ENCODE peak calls at places on chromosomes 7 and 10, in five cellular contexts. One of them, this sample, is unnamed.

GRCh38 chr7:91330378-91331295 is 66.4 kb downstream of the FZD1 start:
- DNase-seq in ureter: no peak
- DNase-seq in NAMALWA: no peak
- DNase-seq in activated T-cell treated with anti-CD3 and anti-CD28 coated beads for 24 hours: no peak
- DNase-seq in iPS DF 6.9: no peak
- DNase-seq in this sample: no peak

GRCh38 chr10:89283174-89283987 is 18.5 kb upstream of the IFIT2 start:
- DNase-seq in activated T-cell treated with anti-CD3 and anti-CD28 coated beads for 24 hours: no peak
- DNase-seq in iPS DF 6.9: no peak
- DNase-seq in NAMALWA: no peak
- DNase-seq in ureter: no peak
- DNase-seq in this sample: no peak

GRCh38 chr7:74655785-74656420 is 1.6 kb upstream of the GTF2I start:
- DNase-seq in iPS DF 6.9: no peak
- DNase-seq in activated T-cell treated with anti-CD3 and anti-CD28 coated beads for 24 hours: no peak
- DNase-seq in NAMALWA: no peak
- DNase-seq in ureter: no peak
- DNase-seq in this sample: no peak

GRCh38 chr7:108193593-108194498 is 63.7 kb upstream of the LAMB4 start:
- DNase-seq in ureter: no peak
- DNase-seq in iPS DF 6.9: no peak
- DNase-seq in activated T-cell treated with anti-CD3 and anti-CD28 coated beads for 24 hours: no peak
- DNase-seq in NAMALWA: no peak
- DNase-seq in this sample: no peak

GRCh38 chr10:124040454-124040853 is 52.9 kb downstream of the CHST15 start:
- DNase-seq in NAMALWA: no peak
- DNase-seq in iPS DF 6.9: no peak
- DNase-seq in activated T-cell treated with anti-CD3 and anti-CD28 coated beads for 24 hours: no peak
- DNase-seq in ureter: no peak
- DNase-seq in this sample: no peak

GRCh38 chr7:129108583-129108982 is 35.9 kb upstream of the TSPAN33 start:
- DNase-seq in activated T-cell treated with anti-CD3 and anti-CD28 coated beads for 24 hours: no peak
- DNase-seq in iPS DF 6.9: no peak
- DNase-seq in NAMALWA: no peak
- DNase-seq in ureter: no peak
- DNase-seq in this sample: no peak

GRCh38 chr7:148941598-148942280 is 57.6 kb upstream of the EZH2 start:
- DNase-seq in ureter: peak
- DNase-seq in iPS DF 6.9: no peak
- DNase-seq in activated T-cell treated with anti-CD3 and anti-CD28 coated beads for 24 hours: peak
- DNase-seq in NAMALWA: peak
- DNase-seq in this sample: no peak

GRCh38 chr7:150368098-150368883 is at the start of gene REPIN1:
- DNase-seq in ureter: peak
- DNase-seq in iPS DF 6.9: no peak
- DNase-seq in activated T-cell treated with anti-CD3 and anti-CD28 coated beads for 24 hours: peak
- DNase-seq in NAMALWA: peak
- DNase-seq in this sample: no peak

GRCh38 chr10:124693801-124694416 is 50.3 kb downstream of the FAM53B start:
- DNase-seq in iPS DF 6.9: no peak
- DNase-seq in ureter: no peak
- DNase-seq in activated T-cell treated with anti-CD3 and anti-CD28 coated beads for 24 hours: no peak
- DNase-seq in NAMALWA: peak
- DNase-seq in this sample: peak